ENCODE peak calls at places on chromosomes 16 and 17, in four cellular contexts. G is HFF-Myc, M is OCI-LY7, P is GM23338. F is an unnamed sample.
A peak's percentile ranks its signal among the peaks of the same experiment; 100 is the strongest.

GRCh38 chr17:8362651-8363332 is 13.7 kb downstream of the KRABD2 start:
- DNase-seq in G (no peak), M (no peak), P (no peak), F (no peak)

GRCh38 chr16:10828851-10829331 is 10.3 kb upstream of the TVP23A start:
- DNase-seq in G (peak; percentile 30), M (no peak), P (peak; percentile 30), F (no peak)

GRCh38 chr17:78996781-78997201 is 12.8 kb downstream of the CANT1 start:
- DNase-seq in G (no peak), M (no peak), P (no peak), F (no peak)

GRCh38 chr17:17823433-17824118 is 13.2 kb downstream of the SREBF1 start:
- DNase-seq in G (no peak), M (peak; percentile 94), P (peak; percentile 98), F (peak; percentile 87)

GRCh38 chr16:23729503-23730424 is 16.7 kb upstream of the ERN2 start:
- DNase-seq in G (no peak), M (no peak), P (peak; percentile 81), F (no peak)

GRCh38 chr16:68076560-68076959 is 8.6 kb upstream of the NFATC3 start:
- DNase-seq in G (no peak), M (no peak), P (no peak), F (no peak)

GRCh38 chr17:15262291-15263205 is 2.6 kb downstream of the PMP22 start:
- DNase-seq in G (peak; percentile 80), M (no peak), P (peak; percentile 69), F (no peak)

GRCh38 chr17:49637050-49637449 is 40.8 kb downstream of the SPOP start:
- DNase-seq in G (no peak), M (no peak), P (no peak), F (no peak)

GRCh38 chr17:75273968-75274708 is 3.1 kb upstream of the MIF4GD start:
- DNase-seq in G (no peak), M (no peak), P (no peak), F (no peak)

GRCh38 chr17:44361292-44362055 is 2.2 kb downstream of the FAM171A2 start:
- DNase-seq in G (no peak), M (no peak), P (peak; percentile 39), F (peak; percentile 41)

GRCh38 chr17:78818932-78819331 is 21.7 kb downstream of the USP36 start:
- DNase-seq in G (no peak), M (no peak), P (no peak), F (no peak)

GRCh38 chr16:78147846-78148535 is 48.5 kb downstream of the WWOX start:
- DNase-seq in G (no peak), M (no peak), P (no peak), F (no peak)

GRCh38 chr17:59521465-59522126 is 43.8 kb upstream of the DHX40 start:
- DNase-seq in G (peak; percentile 42), M (peak; percentile 60), P (peak; percentile 79), F (peak; percentile 56)

GRCh38 chr17:73343168-73343634 is 31.4 kb upstream of the CDC42EP4 start:
- DNase-seq in G (peak; percentile 70), M (no peak), P (peak; percentile 89), F (peak; percentile 95)

GRCh38 chr17:76550712-76551615 is 11.1 kb downstream of the PRCD start:
- DNase-seq in G (no peak), M (no peak), P (peak; percentile 50), F (peak; percentile 52)

GRCh38 chr17:32142857-32143524 is 689 bp downstream of the RHOT1 start:
- DNase-seq in G (no peak), M (peak; percentile 35), P (peak; percentile 85), F (peak; percentile 30)

GRCh38 chr17:35743911-35744328 is 9.1 kb downstream of the GAS2L2 start:
- DNase-seq in G (no peak), M (peak; percentile 25), P (peak; percentile 78), F (no peak)

GRCh38 chr17:43665038-43665386 is 3.3 kb upstream of the MEOX1 start:
- DNase-seq in G (no peak), M (no peak), P (no peak), F (no peak)

GRCh38 chr16:21227886-21228285 is 5.6 kb upstream of the ANKS4B start:
- DNase-seq in G (no peak), M (no peak), P (no peak), F (no peak)

GRCh38 chr16:16004314-16004749 is 54.9 kb downstream of the ABCC1 start:
- DNase-seq in G (no peak), M (no peak), P (no peak), F (no peak)

GRCh38 chr17:1907818-1908698 is 78.3 kb downstream of the RPA1 start:
- DNase-seq in G (no peak), M (peak; percentile 41), P (peak; percentile 72), F (no peak)

GRCh38 chr17:16048797-16049449 is 49.3 kb downstream of the TTC19 start:
- DNase-seq in G (no peak), M (no peak), P (no peak), F (no peak)

GRCh38 chr17:29151567-29151966 is 28.6 kb downstream of the MYO18A start:
- DNase-seq in G (no peak), M (no peak), P (no peak), F (no peak)

GRCh38 chr17:13346996-13347762 is 254.6 kb downstream of the HS3ST3A1 start:
- DNase-seq in G (peak; percentile 93), M (no peak), P (no peak), F (no peak)

GRCh38 chr16:48246066-48246465 is 1.3 kb downstream of the ABCC11 start:
- DNase-seq in G (no peak), M (no peak), P (no peak), F (no peak)

GRCh38 chr17:76654408-76654807 is 10.9 kb upstream of the ST6GALNAC1 start:
- DNase-seq in G (no peak), M (no peak), P (no peak), F (no peak)

GRCh38 chr16:30472328-30472942 is at the start of gene ITGAL:
- DNase-seq in G (no peak), M (peak; percentile 90), P (no peak), F (no peak)

GRCh38 chr16:72149676-72150464 is 22.1 kb downstream of the PMFBP1 start:
- DNase-seq in G (no peak), M (no peak), P (peak; percentile 52), F (peak; percentile 40)

GRCh38 chr16:84065536-84066132 is 23.0 kb upstream of the SLC38A8 start:
- DNase-seq in G (peak; percentile 25), M (peak; percentile 59), P (peak; percentile 81), F (peak; percentile 74)